ENCODE peak calls at places on chromosomes 6 and 20, in nine cellular contexts. One of them, this sample, is unnamed.

GRCh38 chr20:62972270-62973032 is 19.9 kb downstream of the SLC17A9 start:
- DNase-seq in aorta: peak; percentile 95
- DNase-seq in mammary epithelial cell: peak; percentile 64
- DNase-seq in spleen: peak; percentile 95
- DNase-seq in mesenchymal stem cell: peak; percentile 80
- DNase-seq in psoas muscle: peak; percentile 92
- DNase-seq in tibial nerve: peak; percentile 80
- DNase-seq in cardiac muscle cell: peak; percentile 91
- DNase-seq in uterus: peak; percentile 77
- DNase-seq in this sample: peak; percentile 99

GRCh38 chr20:62048821-62049291 is 16.8 kb downstream of the TAF4 start:
- DNase-seq in aorta: peak; percentile 76
- DNase-seq in mammary epithelial cell: no peak
- DNase-seq in spleen: peak; percentile 34
- DNase-seq in mesenchymal stem cell: no peak
- DNase-seq in psoas muscle: no peak
- DNase-seq in tibial nerve: no peak
- DNase-seq in cardiac muscle cell: no peak
- DNase-seq in uterus: no peak
- DNase-seq in this sample: no peak

GRCh38 chr6:43517503-43518357 is 841 bp downstream of the POLR1C start:
- DNase-seq in aorta: no peak
- DNase-seq in mammary epithelial cell: no peak
- DNase-seq in spleen: peak; percentile 24
- DNase-seq in mesenchymal stem cell: no peak
- DNase-seq in psoas muscle: no peak
- DNase-seq in tibial nerve: no peak
- DNase-seq in cardiac muscle cell: no peak
- DNase-seq in uterus: no peak
- DNase-seq in this sample: no peak

GRCh38 chr20:49747707-49748524 is 34.2 kb upstream of the B4GALT5 start:
- DNase-seq in aorta: peak; percentile 92
- DNase-seq in mammary epithelial cell: no peak
- DNase-seq in spleen: peak; percentile 83
- DNase-seq in mesenchymal stem cell: peak; percentile 37
- DNase-seq in psoas muscle: peak; percentile 97
- DNase-seq in tibial nerve: peak; percentile 72
- DNase-seq in cardiac muscle cell: no peak
- DNase-seq in uterus: peak; percentile 87
- DNase-seq in this sample: no peak

GRCh38 chr20:52724586-52724985 is 247.6 kb upstream of the TSHZ2 start:
- DNase-seq in aorta: no peak
- DNase-seq in mammary epithelial cell: no peak
- DNase-seq in spleen: no peak
- DNase-seq in mesenchymal stem cell: no peak
- DNase-seq in psoas muscle: no peak
- DNase-seq in tibial nerve: no peak
- DNase-seq in cardiac muscle cell: no peak
- DNase-seq in uterus: no peak
- DNase-seq in this sample: no peak

GRCh38 chr20:8388146-8388545 is 256.1 kb downstream of the PLCB1 start:
- DNase-seq in aorta: no peak
- DNase-seq in mammary epithelial cell: peak; percentile 53
- DNase-seq in spleen: no peak
- DNase-seq in mesenchymal stem cell: peak; percentile 10
- DNase-seq in psoas muscle: no peak
- DNase-seq in tibial nerve: no peak
- DNase-seq in cardiac muscle cell: no peak
- DNase-seq in uterus: no peak
- DNase-seq in this sample: no peak

GRCh38 chr6:106629859-106630163 is 433 bp downstream of the QRSL1 start:
- DNase-seq in aorta: no peak
- DNase-seq in mammary epithelial cell: no peak
- DNase-seq in spleen: no peak
- DNase-seq in mesenchymal stem cell: no peak
- DNase-seq in psoas muscle: no peak
- DNase-seq in tibial nerve: no peak
- DNase-seq in cardiac muscle cell: no peak
- DNase-seq in uterus: no peak
- DNase-seq in this sample: no peak

GRCh38 chr20:44805991-44806729 is 4.2 kb downstream of the RIMS4 start:
- DNase-seq in aorta: peak; percentile 84
- DNase-seq in mammary epithelial cell: no peak
- DNase-seq in spleen: no peak
- DNase-seq in mesenchymal stem cell: no peak
- DNase-seq in psoas muscle: peak; percentile 83
- DNase-seq in tibial nerve: peak; percentile 28
- DNase-seq in cardiac muscle cell: peak; percentile 85
- DNase-seq in uterus: peak; percentile 34
- DNase-seq in this sample: peak; percentile 48

GRCh38 chr6:124226396-124226795 is 422.7 kb downstream of the NKAIN2 start:
- DNase-seq in aorta: no peak
- DNase-seq in mammary epithelial cell: peak; percentile 55
- DNase-seq in spleen: no peak
- DNase-seq in mesenchymal stem cell: peak; percentile 18
- DNase-seq in psoas muscle: no peak
- DNase-seq in tibial nerve: no peak
- DNase-seq in cardiac muscle cell: no peak
- DNase-seq in uterus: no peak
- DNase-seq in this sample: no peak

GRCh38 chr6:130575971-130576370 is 210.2 kb downstream of the TMEM200A start:
- DNase-seq in aorta: no peak
- DNase-seq in mammary epithelial cell: no peak
- DNase-seq in spleen: peak; percentile 67
- DNase-seq in mesenchymal stem cell: no peak
- DNase-seq in psoas muscle: no peak
- DNase-seq in tibial nerve: no peak
- DNase-seq in cardiac muscle cell: no peak
- DNase-seq in uterus: no peak
- DNase-seq in this sample: no peak

GRCh38 chr6:28496099-28496779 is 19.4 kb downstream of the GPX6 start:
- DNase-seq in aorta: no peak
- DNase-seq in mammary epithelial cell: no peak
- DNase-seq in spleen: no peak
- DNase-seq in mesenchymal stem cell: peak; percentile 2
- DNase-seq in psoas muscle: no peak
- DNase-seq in tibial nerve: no peak
- DNase-seq in cardiac muscle cell: no peak
- DNase-seq in uterus: no peak
- DNase-seq in this sample: no peak

GRCh38 chr6:33694401-33694931 is 17.0 kb downstream of the UQCC2 start:
- DNase-seq in aorta: no peak
- DNase-seq in mammary epithelial cell: peak; percentile 72
- DNase-seq in spleen: peak; percentile 87
- DNase-seq in mesenchymal stem cell: peak; percentile 72
- DNase-seq in psoas muscle: peak; percentile 58
- DNase-seq in tibial nerve: no peak
- DNase-seq in cardiac muscle cell: peak; percentile 30
- DNase-seq in uterus: peak; percentile 43
- DNase-seq in this sample: no peak

GRCh38 chr20:62780204-62780603 is 16.1 kb upstream of the MRGBP start:
- DNase-seq in aorta: no peak
- DNase-seq in mammary epithelial cell: no peak
- DNase-seq in spleen: no peak
- DNase-seq in mesenchymal stem cell: no peak
- DNase-seq in psoas muscle: no peak
- DNase-seq in tibial nerve: no peak
- DNase-seq in cardiac muscle cell: no peak
- DNase-seq in uterus: no peak
- DNase-seq in this sample: no peak

DNA sequence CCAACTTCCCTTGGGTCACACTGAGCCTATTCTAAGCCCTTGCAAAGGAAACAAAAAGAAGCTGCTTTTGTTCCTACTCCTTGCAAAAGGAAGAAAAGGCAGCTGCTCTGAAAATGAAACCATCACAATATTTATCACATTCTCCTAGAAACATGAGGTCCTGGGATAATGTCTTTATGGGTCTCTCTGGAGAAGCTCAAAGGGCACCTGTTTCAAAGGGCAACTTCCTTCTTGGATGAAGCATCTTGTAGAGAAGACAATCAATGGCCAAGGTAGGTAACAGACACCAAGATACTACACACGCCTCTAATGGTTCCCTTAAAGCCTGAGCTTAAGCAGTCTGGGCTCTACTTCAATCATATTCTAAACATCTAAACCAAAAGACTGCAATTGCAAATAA is 10.4 kb downstream of the ELOVL5 start:
- DNase-seq in aorta: no peak
- DNase-seq in mammary epithelial cell: no peak
- DNase-seq in spleen: no peak
- DNase-seq in mesenchymal stem cell: no peak
- DNase-seq in psoas muscle: no peak
- DNase-seq in tibial nerve: no peak
- DNase-seq in cardiac muscle cell: no peak
- DNase-seq in uterus: no peak
- DNase-seq in this sample: no peak
- H3K4me1 ChIP-seq in aorta: peaks cover 2% of the 10 kb centered on the region
- H3K4me1 ChIP-seq in mammary epithelial cell: no peaks in the 10 kb centered on the region
- H3K4me1 ChIP-seq in spleen: peaks cover 63% of the 10 kb centered on the region
- H3K4me1 ChIP-seq in mesenchymal stem cell: no peaks in the 10 kb centered on the region
- H3K4me1 ChIP-seq in psoas muscle: no peaks in the 10 kb centered on the region
- H3K4me1 ChIP-seq in tibial nerve: no peaks in the 10 kb centered on the region
- H3K4me1 ChIP-seq in cardiac muscle cell: no peaks in the 10 kb centered on the region
- H3K4me1 ChIP-seq in uterus: no peaks in the 10 kb centered on the region
- H3K4me1 ChIP-seq in this sample: no peaks in the 10 kb centered on the region

GRCh38 chr6:35679399-35679798 is 9.3 kb downstream of the FKBP5 start:
- DNase-seq in aorta: no peak
- DNase-seq in mammary epithelial cell: no peak
- DNase-seq in spleen: no peak
- DNase-seq in mesenchymal stem cell: no peak
- DNase-seq in psoas muscle: no peak
- DNase-seq in tibial nerve: no peak
- DNase-seq in cardiac muscle cell: no peak
- DNase-seq in uterus: no peak
- DNase-seq in this sample: no peak
- H3K36me3 ChIP-seq in aorta: peaks cover 2% of the 10 kb centered on the region
- H3K36me3 ChIP-seq in mammary epithelial cell: peaks cover 28% of the 10 kb centered on the region
- H3K36me3 ChIP-seq in spleen: peaks cover 4% of the 10 kb centered on the region
- H3K36me3 ChIP-seq in mesenchymal stem cell: no peaks in the 10 kb centered on the region
- H3K36me3 ChIP-seq in psoas muscle: peaks cover 44% of the 10 kb centered on the region
- H3K36me3 ChIP-seq in tibial nerve: peaks cover 67% of the 10 kb centered on the region
- H3K36me3 ChIP-seq in cardiac muscle cell: no peaks in the 10 kb centered on the region
- H3K36me3 ChIP-seq in uterus: no peaks in the 10 kb centered on the region
- H3K36me3 ChIP-seq in this sample: no peaks in the 10 kb centered on the region

GRCh38 chr20:21100590-21101452 is 5.3 kb downstream of the LINC00237 start:
- DNase-seq in aorta: peak; percentile 65
- DNase-seq in mammary epithelial cell: no peak
- DNase-seq in spleen: peak; percentile 83
- DNase-seq in mesenchymal stem cell: peak; percentile 21
- DNase-seq in psoas muscle: no peak
- DNase-seq in tibial nerve: no peak
- DNase-seq in cardiac muscle cell: no peak
- DNase-seq in uterus: no peak
- DNase-seq in this sample: no peak
- H3K4me3 ChIP-seq in aorta: peak overlapping the region; percentile 24
- H3K4me3 ChIP-seq in mammary epithelial cell: peak overlapping the region; percentile 44
- H3K4me3 ChIP-seq in spleen: peak overlapping the region; percentile 64
- H3K4me3 ChIP-seq in mesenchymal stem cell: peak overlapping the region; percentile 75
- H3K4me3 ChIP-seq in psoas muscle: peak overlapping the region; percentile 66
- H3K4me3 ChIP-seq in tibial nerve: peak overlapping the region; percentile 51
- H3K4me3 ChIP-seq in cardiac muscle cell: peak overlapping the region; percentile 8
- H3K4me3 ChIP-seq in uterus: no peak overlapping the region
- H3K4me3 ChIP-seq in this sample: peak overlapping the region; percentile 56

DNA sequence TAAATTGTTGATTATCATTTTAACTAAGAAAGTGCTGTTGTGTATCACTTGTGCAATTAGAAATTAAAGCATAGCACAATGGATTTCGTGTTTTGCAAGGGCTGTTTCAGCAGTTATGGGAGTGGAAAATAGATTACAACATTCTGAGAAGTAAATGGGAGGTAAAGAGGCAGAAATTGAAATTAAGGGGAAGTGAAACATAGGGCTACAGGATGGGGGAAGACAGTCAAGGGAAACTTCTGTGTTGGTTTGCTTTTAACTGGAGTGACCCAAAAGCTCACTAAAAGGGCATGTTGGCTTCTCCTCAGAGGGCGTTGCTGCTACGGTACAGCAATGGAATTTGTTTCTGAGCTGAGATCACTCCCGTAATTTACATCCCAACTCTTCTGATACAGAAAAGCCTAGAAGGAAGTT is 147.5 kb downstream of the BCAS1 start:
- DNase-seq in aorta: no peak
- DNase-seq in mammary epithelial cell: no peak
- DNase-seq in spleen: no peak
- DNase-seq in mesenchymal stem cell: no peak
- DNase-seq in psoas muscle: no peak
- DNase-seq in tibial nerve: no peak
- DNase-seq in cardiac muscle cell: no peak
- DNase-seq in uterus: no peak
- DNase-seq in this sample: peak; percentile 7
- H3K4me1 ChIP-seq in aorta: peaks cover 7% of the 10 kb centered on the region
- H3K4me1 ChIP-seq in mammary epithelial cell: peaks cover 22% of the 10 kb centered on the region
- H3K4me1 ChIP-seq in spleen: peaks cover 17% of the 10 kb centered on the region
- H3K4me1 ChIP-seq in mesenchymal stem cell: peaks cover 3% of the 10 kb centered on the region
- H3K4me1 ChIP-seq in psoas muscle: no peaks in the 10 kb centered on the region
- H3K4me1 ChIP-seq in tibial nerve: no peaks in the 10 kb centered on the region
- H3K4me1 ChIP-seq in cardiac muscle cell: peaks cover 8% of the 10 kb centered on the region
- H3K4me1 ChIP-seq in uterus: peaks cover 11% of the 10 kb centered on the region
- H3K4me1 ChIP-seq in this sample: peaks cover 23% of the 10 kb centered on the region

GRCh38 chr6:21873562-21873961 is 280.0 kb downstream of the SOX4 start:
- DNase-seq in aorta: peak; percentile 36
- DNase-seq in mammary epithelial cell: peak; percentile 65
- DNase-seq in spleen: no peak
- DNase-seq in mesenchymal stem cell: no peak
- DNase-seq in psoas muscle: no peak
- DNase-seq in tibial nerve: no peak
- DNase-seq in cardiac muscle cell: no peak
- DNase-seq in uterus: peak; percentile 80
- DNase-seq in this sample: no peak
- H3K36me3 ChIP-seq in aorta: no peaks in the 10 kb centered on the region
- H3K36me3 ChIP-seq in mammary epithelial cell: no peaks in the 10 kb centered on the region
- H3K36me3 ChIP-seq in spleen: no peaks in the 10 kb centered on the region
- H3K36me3 ChIP-seq in mesenchymal stem cell: no peaks in the 10 kb centered on the region
- H3K36me3 ChIP-seq in psoas muscle: no peaks in the 10 kb centered on the region
- H3K36me3 ChIP-seq in tibial nerve: no peaks in the 10 kb centered on the region
- H3K36me3 ChIP-seq in cardiac muscle cell: no peaks in the 10 kb centered on the region
- H3K36me3 ChIP-seq in uterus: no peaks in the 10 kb centered on the region
- H3K36me3 ChIP-seq in this sample: no peaks in the 10 kb centered on the region

DNA sequence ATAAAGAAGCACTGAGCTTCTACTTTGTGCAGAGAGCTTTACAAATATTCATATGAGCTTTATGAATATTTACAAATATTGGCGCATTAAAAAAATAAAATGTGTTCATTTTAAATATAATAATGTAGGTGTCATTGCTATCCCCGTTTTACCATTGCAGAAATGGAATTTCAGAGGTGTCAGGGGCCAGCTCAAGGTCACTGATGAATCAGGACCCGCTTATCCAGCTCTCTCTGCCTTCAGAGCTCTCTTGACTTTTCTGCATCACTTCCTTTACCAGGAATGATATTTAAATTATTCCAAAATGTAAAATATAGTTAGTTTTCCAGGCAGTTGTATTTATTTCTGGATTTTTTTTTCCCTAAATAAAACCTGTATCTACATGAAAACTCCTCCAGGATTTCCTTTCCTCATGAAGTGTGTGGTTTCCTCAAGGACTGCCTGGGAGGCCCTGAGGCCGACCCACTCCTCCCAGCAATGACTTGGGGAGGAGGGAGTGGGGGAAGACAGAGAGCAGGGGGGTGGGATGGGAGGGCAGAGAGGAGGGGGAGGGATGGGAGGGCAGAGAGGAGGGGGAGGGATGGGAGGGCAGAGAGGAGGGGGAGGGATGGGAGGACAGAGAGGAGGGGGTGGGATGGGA is 161.7 kb upstream of the AGPAT4 start:
- DNase-seq in aorta: no peak
- DNase-seq in mammary epithelial cell: no peak
- DNase-seq in spleen: peak; percentile 7
- DNase-seq in mesenchymal stem cell: no peak
- DNase-seq in psoas muscle: no peak
- DNase-seq in tibial nerve: no peak
- DNase-seq in cardiac muscle cell: no peak
- DNase-seq in uterus: no peak
- DNase-seq in this sample: no peak
- H3K4me3 ChIP-seq in aorta: no peak overlapping the region
- H3K4me3 ChIP-seq in mammary epithelial cell: no peak overlapping the region
- H3K4me3 ChIP-seq in spleen: no peak overlapping the region
- H3K4me3 ChIP-seq in mesenchymal stem cell: peak overlapping the region; percentile 27
- H3K4me3 ChIP-seq in psoas muscle: peak overlapping the region; percentile 47
- H3K4me3 ChIP-seq in tibial nerve: no peak overlapping the region
- H3K4me3 ChIP-seq in cardiac muscle cell: no peak overlapping the region
- H3K4me3 ChIP-seq in uterus: no peak overlapping the region
- H3K4me3 ChIP-seq in this sample: no peak overlapping the region

This sample was measured in Caco-2.